ENCODE peak calls at places on chromosomes 16 and 17, in four cellular contexts. C, S, U and K are unnamed samples.

GRCh38 chr17:76415786-76416185 is 31.4 kb downstream of the SPHK1 start:
- DNase-seq in C (no peak), S (no peak), U (no peak), K (no peak)

GRCh38 chr17:47729486-47729885 is 3.5 kb upstream of the TBX21 start:
- DNase-seq in C (no peak), S (no peak), U (no peak), K (no peak)

GRCh38 chr16:58264961-58265479 is 29.8 kb downstream of the PRSS54 start:
- DNase-seq in C (no peak), S (no peak), U (no peak), K (no peak)

GRCh38 chr17:45931677-45932076 is 37.3 kb downstream of the MAPT start:
- DNase-seq in C (no peak), S (no peak), U (no peak), K (no peak)

GRCh38 chr16:568401-569258 is 1.1 kb upstream of the PIGQ start:
- DNase-seq in C (no peak), S (no peak), U (no peak), K (no peak)

GRCh38 chr16:71610936-71611871 is 14.8 kb upstream of the MARVELD3 start:
- DNase-seq in C (peak; percentile 71), S (peak; percentile 76), U (no peak), K (peak; percentile 71)

GRCh38 chr16:84788968-84789371 is 30.8 kb upstream of the CRISPLD2 start:
- DNase-seq in C (no peak), S (no peak), U (no peak), K (no peak)

GRCh38 chr16:75296606-75297005 is 45.2 kb upstream of the BCAR1 start:
- DNase-seq in C (no peak), S (no peak), U (peak; percentile 32), K (no peak)

GRCh38 chr17:70767102-70767701 is 597.9 kb downstream of the KCNJ2 start:
- DNase-seq in C (peak; percentile 49), S (no peak), U (no peak), K (no peak)

GRCh38 chr17:41835800-41836549 is at the start of gene NT5C3B:
- DNase-seq in C (peak; percentile 52), S (peak; percentile 45), U (peak; percentile 37), K (peak; percentile 43)

GRCh38 chr16:51637744-51638100 is 486.7 kb upstream of the SALL1 start:
- DNase-seq in C (no peak), S (no peak), U (no peak), K (no peak)

GRCh38 chr17:5508855-5509254 is 22.5 kb downstream of the MIS12 start:
- DNase-seq in C (no peak), S (no peak), U (no peak), K (no peak)

GRCh38 chr17:83061586-83061985 is 17.8 kb upstream of the METRNL start:
- DNase-seq in C (no peak), S (no peak), U (no peak), K (peak; percentile 1)

GRCh38 chr17:62572488-62573469 is 54.7 kb upstream of the MRC2 start:
- DNase-seq in C (no peak), S (no peak), U (no peak), K (no peak)

GRCh38 chr16:69691980-69692911 is 34.1 kb downstream of the NQO1 start:
- DNase-seq in C (peak; percentile 77), S (no peak), U (no peak), K (no peak)

GRCh38 chr16:86772671-86773338 is 194.5 kb downstream of the FOXL1 start:
- DNase-seq in C (no peak), S (no peak), U (no peak), K (no peak)

GRCh38 chr17:58121925-58122324 is 26.3 kb upstream of the OR4D1 start:
- DNase-seq in C (peak; percentile 72), S (no peak), U (no peak), K (peak; percentile 63)

GRCh38 chr16:48556913-48557351 is 53.0 kb downstream of the N4BP1 start:
- DNase-seq in C (no peak), S (no peak), U (no peak), K (no peak)

GRCh38 chr16:20898938-20899502 is 1.1 kb downstream of the DCUN1D3 start:
- DNase-seq in C (no peak), S (no peak), U (no peak), K (no peak)

GRCh38 chr16:74261068-74261467 is 35.5 kb upstream of the PSMD7 start:
- DNase-seq in C (no peak), S (no peak), U (peak; percentile 16), K (no peak)

GRCh38 chr17:45784583-45785372 is 658 bp downstream of the CRHR1 start:
- DNase-seq in C (no peak), S (no peak), U (no peak), K (no peak)

GRCh38 chr17:56153215-56153614 is at the start of gene ANKFN1:
- DNase-seq in C (no peak), S (no peak), U (no peak), K (no peak)

GRCh38 chr16:84177740-84178070 is 9.2 kb downstream of the TAF1C start:
- DNase-seq in C (no peak), S (no peak), U (no peak), K (no peak)

GRCh38 chr16:85648782-85649181 is 35.7 kb downstream of the GSE1 start:
- DNase-seq in C (no peak), S (no peak), U (no peak), K (no peak)

GRCh38 chr16:27221576-27222498 is 18.5 kb downstream of the KDM8 start:
- DNase-seq in C (no peak), S (no peak), U (no peak), K (no peak)

GRCh38 chr16:55039042-55039441 is 108.4 kb downstream of the IRX5 start:
- DNase-seq in C (no peak), S (no peak), U (no peak), K (no peak)

GRCh38 chr16:28167221-28167620 is 44.5 kb downstream of the XPO6 start:
- DNase-seq in C (no peak), S (no peak), U (peak; percentile 23), K (no peak)

GRCh38 chr17:81160306-81160705 is 5.0 kb upstream of the PVALEF start:
- DNase-seq in C (no peak), S (peak; percentile 51), U (no peak), K (no peak)

GRCh38 chr17:81656835-81657234 is 493 bp upstream of the PDE6G start:
- DNase-seq in C (peak; percentile 17), S (no peak), U (no peak), K (no peak)

GRCh38 chr17:81253358-81254131 is 14.4 kb downstream of the NDUFAF8 start:
- DNase-seq in C (no peak), S (peak; percentile 56), U (no peak), K (peak; percentile 53)

GRCh38 chr16:4067262-4068001 is 48.8 kb downstream of the ADCY9 start:
- DNase-seq in C (no peak), S (no peak), U (no peak), K (no peak)

GRCh38 chr17:69961488-69962145 is 113.4 kb upstream of the KCNJ16 start:
- DNase-seq in C (peak; percentile 35), S (no peak), U (peak; percentile 38), K (no peak)

GRCh38 chr17:7852919-7853692 is 1.8 kb upstream of the TMEM88 start:
- DNase-seq in C (no peak), S (no peak), U (peak; percentile 13), K (no peak)

GRCh38 chr17:31492880-31493655 is 101.6 kb downstream of the RAB11FIP4 start:
- DNase-seq in C (no peak), S (peak; percentile 66), U (no peak), K (peak; percentile 76)

DNA sequence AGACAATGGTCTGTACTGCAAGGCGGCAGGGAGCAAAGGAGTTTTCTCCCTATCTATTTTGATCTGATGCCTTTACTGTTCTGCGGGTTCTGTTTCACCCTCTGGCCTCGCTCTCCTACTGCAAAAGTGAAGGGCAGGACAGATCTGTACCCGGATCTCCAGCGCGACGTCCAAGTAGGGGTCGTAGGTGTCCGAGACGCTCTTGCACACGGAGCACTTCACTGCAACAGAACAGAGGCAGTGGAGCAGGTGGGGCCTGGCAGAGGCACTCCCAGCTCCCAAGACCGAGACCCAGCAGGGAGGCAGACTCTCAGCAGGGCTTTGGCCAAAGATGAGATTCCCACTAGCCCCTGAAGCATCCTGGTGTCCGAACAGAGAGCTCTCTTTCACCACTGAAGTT is 19.8 kb downstream of the USP36 start:
- DNase-seq in C (no peak), S (no peak), U (no peak), K (no peak)
- H3K27ac ChIP-seq in C (no peak overlapping the region), S (no peak overlapping the region), U (no peak overlapping the region), K (no peak overlapping the region)

GRCh38 chr16:67199808-67200198 is 872 bp downstream of the ELMO3 start:
- DNase-seq in C (no peak), S (no peak), U (peak; percentile 16), K (no peak)
- TF ChIP-seq CTCF in C (no peak), S (no peak), U (no peak), K (no peak)

GRCh38 chr17:39169101-39169500 is 3.1 kb upstream of the ARL5C start:
- DNase-seq in C (no peak), S (no peak), U (no peak), K (no peak)

GRCh38 chr17:39167492-39167891 is 1.5 kb upstream of the ARL5C start:
- DNase-seq in C (peak; percentile 71), S (no peak), U (no peak), K (no peak)

GRCh38 chr17:39170051-39170450 is 4.1 kb upstream of the ARL5C start:
- DNase-seq in C (no peak), S (no peak), U (no peak), K (no peak)

GRCh38 chr17:39170558-39170957 is 4.6 kb upstream of the ARL5C start:
- DNase-seq in C (no peak), S (no peak), U (no peak), K (no peak)

DNA sequence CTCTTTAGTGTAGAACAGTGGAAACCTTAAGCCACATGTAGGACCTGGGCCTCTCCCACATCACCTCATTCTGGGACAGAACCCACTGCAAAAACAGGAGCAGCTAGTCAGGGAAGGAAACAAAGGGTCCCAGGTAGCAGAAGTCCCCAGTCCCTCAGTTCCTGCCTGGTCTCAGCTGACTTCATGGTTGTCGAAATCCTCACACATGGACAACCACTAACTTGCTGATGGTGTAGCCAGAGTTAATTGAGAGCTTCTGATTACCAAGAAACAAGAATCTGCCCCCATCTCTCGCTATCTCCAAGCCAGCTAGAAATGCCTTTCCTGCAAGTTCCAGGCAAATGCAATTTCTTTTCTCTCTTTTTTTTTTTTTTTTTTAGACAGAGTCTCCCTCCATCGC is 3.6 kb upstream of the ARL5C start:
- DNase-seq in C (no peak), S (no peak), U (no peak), K (no peak)
- H3K4me1 ChIP-seq in C (peaks cover 24% of the 10 kb centered on the region), S (no peaks in the 10 kb centered on the region), U (peaks cover 2% of the 10 kb centered on the region), K (peaks cover 27% of the 10 kb centered on the region)

GRCh38 chr16:12057276-12057675 is 80.7 kb downstream of the SNX29 start:
- DNase-seq in C (no peak), S (no peak), U (peak; percentile 41), K (no peak)
- H3K27ac ChIP-seq in C (no peak overlapping the region), S (no peak overlapping the region), U (no peak overlapping the region), K (no peak overlapping the region)

DNA sequence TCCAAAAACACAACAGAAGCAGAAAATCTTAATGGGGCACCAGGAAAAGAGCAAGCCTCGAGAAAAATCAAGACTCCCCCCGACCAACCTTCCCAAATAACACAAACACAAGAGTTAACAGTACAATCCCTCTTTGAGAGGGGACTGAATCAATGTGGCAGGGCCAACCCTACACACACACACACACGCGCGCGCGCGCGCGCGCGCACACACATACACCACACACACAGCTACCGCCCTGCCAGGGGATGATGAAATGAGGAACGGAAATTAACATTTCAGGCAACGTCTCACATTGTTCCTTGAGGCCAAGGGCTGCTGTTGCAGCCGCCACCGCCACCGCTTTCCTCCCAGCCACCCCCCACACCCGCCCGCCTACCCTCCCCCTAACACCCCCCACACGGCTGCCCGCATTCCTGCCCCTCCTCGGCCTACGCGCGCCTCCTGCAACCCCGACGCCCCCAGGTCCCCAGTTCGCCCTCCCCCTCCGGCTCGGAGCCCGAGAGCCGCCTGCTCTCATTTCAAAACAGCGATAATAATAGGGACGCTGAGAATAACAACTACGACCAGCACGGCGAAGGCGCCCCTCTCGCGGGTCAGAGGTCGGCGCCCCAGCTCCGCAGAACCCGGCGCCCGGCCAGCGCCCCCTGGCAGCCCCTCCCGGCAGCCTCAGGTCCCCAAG is 1.2 kb downstream of the ANKRD11 start:
- DNase-seq in C (peak; percentile 81), S (peak; percentile 88), U (peak; percentile 89), K (peak; percentile 81)
- TF ChIP-seq CTCF in C (no peak), S (no peak), U (no peak), K (no peak)